ENCODE peak calls at places on chromosomes 2 and 18, in seven cellular contexts. O, L, P, C, E, G and Y are unnamed samples.

GRCh38 chr2:232323328-232323650 is 55.3 kb upstream of the ALPP start:
- DNase-seq in O (no peak), L (no peak), P (no peak), C (no peak), E (no peak), G (no peak), Y (no peak)

GRCh38 chr2:39608690-39609457 is 56.8 kb upstream of the TMEM178A start:
- DNase-seq in O (no peak), L (no peak), P (no peak), C (no peak), E (no peak), G (no peak), Y (no peak)

GRCh38 chr2:85502720-85503119 is 36.2 kb upstream of the MAT2A start:
- DNase-seq in O (no peak), L (no peak), P (no peak), C (no peak), E (no peak), G (no peak), Y (no peak)

GRCh38 chr2:231364961-231365810 is 30.3 kb upstream of the B3GNT7 start:
- DNase-seq in O (no peak), L (no peak), P (peak), C (peak), E (peak), G (no peak), Y (no peak)

GRCh38 chr2:235693279-235693678 is 199.4 kb downstream of the AGAP1 start:
- DNase-seq in O (no peak), L (no peak), P (no peak), C (no peak), E (no peak), G (no peak), Y (no peak)

GRCh38 chr2:18559531-18559930 is 922 bp downstream of the RDH14 start:
- DNase-seq in O (no peak), L (no peak), P (no peak), C (no peak), E (no peak), G (peak), Y (no peak)

GRCh38 chr18:44732604-44733003 is 51.9 kb downstream of the SETBP1 start:
- DNase-seq in O (no peak), L (no peak), P (no peak), C (no peak), E (no peak), G (no peak), Y (no peak)

GRCh38 chr2:156481295-156481694 is 45.1 kb downstream of the GPD2 start:
- DNase-seq in O (no peak), L (no peak), P (no peak), C (no peak), E (no peak), G (no peak), Y (no peak)

GRCh38 chr18:24023185-24023814 is 8.7 kb downstream of the TTC39C start:
- DNase-seq in O (no peak), L (no peak), P (no peak), C (no peak), E (no peak), G (no peak), Y (no peak)

GRCh38 chr2:152466925-152467676 is 132.1 kb downstream of the FMNL2 start:
- DNase-seq in O (no peak), L (no peak), P (no peak), C (no peak), E (no peak), G (no peak), Y (peak)

GRCh38 chr2:10079192-10079930 is 850 bp downstream of the CYS1 start:
- DNase-seq in O (no peak), L (no peak), P (peak), C (peak), E (no peak), G (peak), Y (no peak)

GRCh38 chr2:110732422-110733413 is at the start of gene ACOXL:
- DNase-seq in O (no peak), L (no peak), P (no peak), C (no peak), E (no peak), G (no peak), Y (no peak)

GRCh38 chr2:177289824-177290632 is 25.5 kb upstream of the NFE2L2 start:
- DNase-seq in O (no peak), L (no peak), P (no peak), C (no peak), E (peak), G (no peak), Y (no peak)

GRCh38 chr2:143230506-143231256 is 101.5 kb downstream of the ARHGAP15 start:
- DNase-seq in O (no peak), L (no peak), P (no peak), C (no peak), E (no peak), G (no peak), Y (no peak)

GRCh38 chr2:12412898-12413305 is 303.8 kb upstream of the TRIB2 start:
- DNase-seq in O (no peak), L (no peak), P (peak), C (no peak), E (no peak), G (no peak), Y (peak)

GRCh38 chr18:66346833-66347595 is 256.9 kb downstream of the CDH19 start:
- DNase-seq in O (no peak), L (no peak), P (no peak), C (no peak), E (no peak), G (no peak), Y (no peak)

GRCh38 chr2:6401301-6401700 is 464.4 kb downstream of the CMPK2 start:
- DNase-seq in O (no peak), L (no peak), P (no peak), C (no peak), E (no peak), G (no peak), Y (no peak)

GRCh38 chr2:235162544-235163197 is 210.9 kb downstream of the SH3BP4 start:
- DNase-seq in O (no peak), L (no peak), P (peak), C (no peak), E (no peak), G (no peak), Y (no peak)